ENCODE peak calls at places on chromosomes 11 and 22, in nine cellular contexts. O is retinal pigment epithelial cell, F is astrocyte of the cerebellum, B is cardiac muscle cell, H is ovary, P is lower leg skin, I is A549, T is keratinocyte, R is IMR-90. C is an unnamed sample.

GRCh38 chr11:61682093-61682732 is 2.0 kb downstream of the DAGLA start:
- DNase-seq in O (no peak), F (no peak), B (no peak), H (no peak), P (no peak), I (no peak), T (no peak), R (no peak), C (no peak)

GRCh38 chr22:39296535-39296934 is 22.9 kb downstream of the RPL3 start:
- DNase-seq in O (no peak), F (no peak), B (no peak), H (no peak), P (no peak), I (no peak), T (no peak), R (no peak), C (no peak)

GRCh38 chr11:128346808-128347207 is 240.6 kb downstream of the ETS1 start:
- DNase-seq in O (peak), F (no peak), B (peak), H (no peak), P (no peak), I (no peak), T (no peak), R (peak), C (no peak)

GRCh38 chr11:98358551-98358950 is 662.2 kb upstream of the CNTN5 start:
- DNase-seq in O (no peak), F (no peak), B (no peak), H (no peak), P (no peak), I (no peak), T (no peak), R (no peak), C (no peak)

GRCh38 chr11:85705805-85706204 is 19.8 kb upstream of the CCDC89 start:
- DNase-seq in O (no peak), F (no peak), B (no peak), H (no peak), P (no peak), I (no peak), T (no peak), R (peak), C (no peak)

GRCh38 chr22:48103126-48103875 is 1340.9 kb downstream of the TBC1D22A start:
- DNase-seq in O (no peak), F (no peak), B (no peak), H (no peak), P (peak), I (no peak), T (no peak), R (no peak), C (no peak)

GRCh38 chr11:112321521-112322172 is 61.0 kb upstream of the PLET1 start:
- DNase-seq in O (peak), F (peak), B (peak), H (peak), P (peak), I (peak), T (peak), R (peak), C (peak)

GRCh38 chr11:20131744-20132666 is 28.3 kb downstream of the DBX1 start:
- DNase-seq in O (no peak), F (no peak), B (peak), H (peak), P (peak), I (peak), T (peak), R (peak), C (no peak)

DNA sequence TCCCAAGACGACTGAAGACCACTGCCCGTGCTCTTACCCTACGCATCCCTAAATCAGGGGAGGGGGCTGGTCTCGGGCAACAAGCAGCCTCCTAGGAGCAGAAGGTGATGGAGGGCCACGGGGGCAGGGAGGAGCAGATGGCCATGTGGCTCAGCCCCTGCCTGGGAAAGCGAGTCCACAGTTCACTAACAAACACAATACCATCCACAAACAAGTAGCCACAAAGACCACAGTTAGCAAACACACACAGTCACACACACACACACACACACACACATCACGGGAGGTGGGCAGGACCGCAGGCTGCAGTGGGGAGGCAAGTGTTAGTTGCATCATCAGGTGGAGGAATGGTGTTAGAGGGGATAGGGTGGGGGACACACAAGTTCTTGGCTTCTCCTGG is 13.2 kb upstream of the FXYD2 start:
- DNase-seq in O (no peak), F (no peak), B (no peak), H (no peak), P (peak), I (no peak), T (no peak), R (no peak), C (no peak)
- H3K4me3 ChIP-seq in O (no peak), F (no peak), B (no peak), H (no peak), P (no peak), I (no peak), T (no peak), R (no peak), C (no peak)

DNA sequence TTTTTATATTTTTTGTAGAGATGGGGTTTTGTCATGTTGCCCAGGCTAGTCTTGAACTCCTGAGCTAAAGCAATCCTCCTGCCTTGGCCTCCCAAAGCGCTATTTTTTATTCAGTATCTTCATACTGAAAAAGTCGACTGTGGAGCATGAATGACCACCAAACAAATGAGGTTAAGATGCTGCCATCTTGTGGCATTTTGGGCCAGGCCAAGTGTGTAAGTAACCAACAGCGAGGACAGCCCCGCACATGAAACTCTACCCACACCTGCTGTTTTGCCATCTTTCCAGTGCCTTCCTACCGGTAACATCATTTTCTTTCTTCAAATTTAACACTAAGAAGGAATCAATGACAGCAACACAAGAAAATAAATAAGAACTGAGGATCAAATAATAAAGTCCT is 32.2 kb upstream of the AQP11 start:
- DNase-seq in O (no peak), F (no peak), B (peak), H (no peak), P (no peak), I (peak), T (no peak), R (peak), C (no peak)
- TF ChIP-seq CTCF in O (peak), F (peak), B (peak), H (no peak), P (no peak), I (peak), T (no peak), R (no peak), C (peak)

DNA sequence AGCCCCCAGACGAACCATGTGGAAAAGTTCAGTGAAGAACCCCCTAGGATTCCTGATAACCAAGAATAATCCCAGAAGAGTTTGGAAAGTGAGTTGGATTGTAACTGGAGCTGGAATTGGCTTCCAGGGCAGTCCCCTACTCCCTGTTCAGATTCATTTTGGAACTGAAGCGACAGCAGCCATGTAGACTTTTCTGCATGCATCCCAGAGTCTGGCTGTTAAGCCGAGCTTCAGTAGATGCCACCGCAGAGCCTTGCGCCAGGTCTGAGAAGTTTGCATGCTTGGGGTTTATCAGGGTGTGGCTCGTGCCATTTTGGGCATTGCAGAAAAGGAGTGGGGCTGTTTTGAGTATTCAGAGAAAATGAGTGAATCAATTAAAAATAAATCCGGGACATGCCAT is 71.0 kb downstream of the LDLRAD3 start:
- DNase-seq in O (no peak), F (no peak), B (no peak), H (no peak), P (no peak), I (no peak), T (no peak), R (no peak), C (no peak)
- H3K4me3 ChIP-seq in O (no peak), F (no peak), B (no peak), H (no peak), P (no peak), I (no peak), T (no peak), R (no peak), C (no peak)

GRCh38 chr11:89660234-89660633 is 49.9 kb upstream of the TRIM77 start:
- DNase-seq in O (no peak), F (no peak), B (no peak), H (no peak), P (no peak), I (no peak), T (no peak), R (no peak), C (no peak)
- TF ChIP-seq CTCF in O (no peak), F (no peak), B (no peak), H (no peak), P (no peak), I (no peak), T (no peak), R (no peak), C (no peak)